ENCODE peak calls at places on chromosome 16, in seven cellular contexts. E, U, W, Y, H, C and Q are unnamed samples.

GRCh38 chr16:87581867-87582220 is 20.5 kb upstream of the JPH3 start:
- DNase-seq in E (peak; percentile 98), U (peak; percentile 99), W (peak; percentile 96), Y (peak; percentile 95), H (peak; percentile 99), C (no peak), Q (peak; percentile 98)

GRCh38 chr16:73210084-73210483 is 162.2 kb upstream of the ZFHX3 start:
- DNase-seq in E (no peak), U (no peak), W (no peak), Y (no peak), H (no peak), C (no peak), Q (no peak)

GRCh38 chr16:81466351-81466960 is 21.8 kb downstream of the CMIP start:
- DNase-seq in E (peak; percentile 70), U (peak; percentile 59), W (no peak), Y (no peak), H (peak; percentile 88), C (no peak), Q (peak; percentile 35)

GRCh38 chr16:73730496-73731090 is 566.0 kb upstream of the PSMD7 start:
- DNase-seq in E (no peak), U (no peak), W (no peak), Y (no peak), H (no peak), C (no peak), Q (no peak)

GRCh38 chr16:10613771-10614485 is 33.5 kb upstream of the EMP2 start:
- DNase-seq in E (no peak), U (no peak), W (no peak), Y (no peak), H (no peak), C (no peak), Q (no peak)

GRCh38 chr16:82835487-82836160 is 208.9 kb downstream of the CDH13 start:
- DNase-seq in E (no peak), U (peak; percentile 53), W (peak; percentile 34), Y (no peak), H (no peak), C (no peak), Q (no peak)

GRCh38 chr16:15707332-15707731 is 57.3 kb downstream of the NDE1 start:
- DNase-seq in E (no peak), U (no peak), W (no peak), Y (no peak), H (no peak), C (no peak), Q (no peak)

GRCh38 chr16:81752225-81752875 is 26.7 kb upstream of the PLCG2 start:
- DNase-seq in E (peak; percentile 22), U (peak; percentile 10), W (no peak), Y (peak; percentile 80), H (no peak), C (peak; percentile 84), Q (peak; percentile 7)

GRCh38 chr16:14562691-14563491 is 67.2 kb downstream of the PARN start:
- DNase-seq in E (peak; percentile 57), U (no peak), W (no peak), Y (no peak), H (peak; percentile 79), C (no peak), Q (peak; percentile 37)

GRCh38 chr16:2512920-2513404 is 790 bp upstream of the ATP6V0C start:
- DNase-seq in E (no peak), U (no peak), W (no peak), Y (no peak), H (no peak), C (peak; percentile 62), Q (no peak)
- TF ChIP-seq CTCF in E (no peak), U (no peak), W (no peak), Y (no peak), H (no peak), C (no peak), Q (no peak)

GRCh38 chr16:1809281-1809801 is 15.8 kb upstream of the IGFALS start:
- DNase-seq in E (no peak), U (no peak), W (no peak), Y (no peak), H (no peak), C (no peak), Q (no peak)

GRCh38 chr16:1808691-1809090 is 15.2 kb upstream of the IGFALS start:
- DNase-seq in E (no peak), U (no peak), W (no peak), Y (no peak), H (no peak), C (no peak), Q (no peak)

GRCh38 chr16:1810106-1810505 is 16.5 kb downstream of the HAGH start:
- DNase-seq in E (no peak), U (no peak), W (no peak), Y (no peak), H (no peak), C (no peak), Q (no peak)

GRCh38 chr16:1810536-1810935 is 16.1 kb downstream of the HAGH start:
- DNase-seq in E (no peak), U (no peak), W (no peak), Y (no peak), H (no peak), C (no peak), Q (no peak)

GRCh38 chr16:1807626-1808025 is 14.1 kb upstream of the IGFALS start:
- DNase-seq in E (no peak), U (no peak), W (no peak), Y (no peak), H (no peak), C (no peak), Q (no peak)
- H3K4me3 ChIP-seq in E (no peak overlapping the region), U (no peak overlapping the region), W (no peak overlapping the region), Y (no peak overlapping the region), H (no peak overlapping the region), C (no peak overlapping the region), Q (no peak overlapping the region)

GRCh38 chr16:89374393-89374948 is 115.9 kb downstream of the ANKRD11 start:
- DNase-seq in E (no peak), U (peak; percentile 77), W (peak; percentile 61), Y (no peak), H (no peak), C (no peak), Q (peak; percentile 42)
- TF ChIP-seq CTCF in E (no peak), U (peak; percentile 53), W (peak; percentile 36), Y (no peak), H (no peak), C (no peak), Q (peak; percentile 14)

GRCh38 chr16:3057181-3058166 is 8.0 kb upstream of the IL32 start:
- DNase-seq in E (no peak), U (no peak), W (no peak), Y (no peak), H (no peak), C (no peak), Q (no peak)
- H3K4me3 ChIP-seq in E (peak overlapping the region; percentile 9), U (no peak overlapping the region), W (no peak overlapping the region), Y (no peak overlapping the region), H (peak overlapping the region; percentile 87), C (no peak overlapping the region), Q (peak overlapping the region; percentile 8)

GRCh38 chr16:67456383-67457140 is 24.4 kb downstream of the ATP6V0D1 start:
- DNase-seq in E (peak; percentile 78), U (peak; percentile 55), W (peak; percentile 36), Y (peak; percentile 86), H (peak; percentile 89), C (peak; percentile 79), Q (peak; percentile 82)
- TF ChIP-seq CTCF in E (peak; percentile 71), U (peak; percentile 73), W (peak; percentile 54), Y (peak; percentile 67), H (peak; percentile 84), C (peak; percentile 43), Q (peak; percentile 65)

GRCh38 chr16:68744744-68745280 is 7.7 kb downstream of the CDH1 start:
- DNase-seq in E (peak; percentile 10), U (peak; percentile 39), W (no peak), Y (no peak), H (no peak), C (no peak), Q (peak; percentile 42)
- H3K4me3 ChIP-seq in E (no peak overlapping the region), U (no peak overlapping the region), W (no peak overlapping the region), Y (no peak overlapping the region), H (no peak overlapping the region), C (no peak overlapping the region), Q (no peak overlapping the region)

GRCh38 chr16:2194852-2195315 is 1.5 kb downstream of the CASKIN1 start:
- DNase-seq in E (peak; percentile 33), U (peak; percentile 59), W (peak; percentile 22), Y (no peak), H (peak; percentile 42), C (no peak), Q (peak; percentile 53)
- TF ChIP-seq CTCF in E (peak; percentile 37), U (peak; percentile 48), W (peak; percentile 41), Y (peak; percentile 23), H (peak; percentile 24), C (peak; percentile 11), Q (peak; percentile 37)